ENCODE peak calls at places on chromosome X, in ten cellular contexts. Y, W, C, V, L, I, B, X, N and J are unnamed samples.

GRCh38 chrX:24216827-24217226 is 67.3 kb downstream of the ZFX start:
- DNase-seq in C (no peak), B (no peak), Y (no peak), I (no peak), N (no peak), X (no peak), V (no peak), L (no peak), W (no peak), J (no peak)

GRCh38 chrX:42976729-42977366 is 198.9 kb upstream of the PPP1R2C start:
- DNase-seq in Y (no peak), W (no peak), L (no peak), C (no peak), N (no peak), I (no peak), X (no peak), B (no peak), V (no peak), J (no peak)

GRCh38 chrX:106168107-106168506 is at the start of gene PWWP3B:
- DNase-seq in W (no peak), I (no peak), N (peak; percentile 63), C (no peak), L (peak; percentile 45), B (no peak), X (peak; percentile 53), Y (no peak), V (peak; percentile 21), J (no peak)

GRCh38 chrX:154727418-154728323 is 23.2 kb downstream of the GAB3 start:
- DNase-seq in C (no peak), Y (no peak), V (peak; percentile 33), B (no peak), X (peak; percentile 55), N (peak; percentile 73), W (peak; percentile 68), L (no peak), I (no peak), J (no peak)

GRCh38 chrX:123830309-123830708 is 29.5 kb upstream of the XIAP start:
- DNase-seq in N (peak; percentile 51), C (peak; percentile 87), I (peak; percentile 16), L (no peak), V (no peak), X (no peak), W (no peak), Y (no peak), B (no peak), J (no peak)

GRCh38 chrX:30521440-30522182 is 56.0 kb downstream of the TASL start:
- DNase-seq in I (no peak), X (no peak), B (no peak), C (no peak), N (no peak), L (no peak), W (no peak), V (no peak), Y (no peak), J (no peak)

GRCh38 chrX:79570524-79571240 is 203.5 kb upstream of the ITM2A start:
- DNase-seq in C (no peak), L (no peak), X (peak; percentile 0), B (no peak), Y (no peak), V (no peak), N (no peak), I (no peak), W (no peak), J (no peak)

GRCh38 chrX:7603387-7603786 is 239.6 kb upstream of the VCX start:
- DNase-seq in V (no peak), Y (no peak), C (no peak), X (no peak), W (no peak), B (no peak), L (no peak), N (no peak), I (no peak), J (no peak)

GRCh38 chrX:119181491-119181890 is 53.9 kb upstream of the KIAA1210 start:
- DNase-seq in I (no peak), V (no peak), W (no peak), C (peak; percentile 14), N (peak; percentile 48), X (peak; percentile 22), L (peak; percentile 60), Y (no peak), B (no peak), J (no peak)

GRCh38 chrX:39795591-39795990 is 302.2 kb downstream of the BCOR start:
- DNase-seq in X (no peak), N (no peak), I (no peak), W (no peak), V (no peak), Y (no peak), C (no peak), L (no peak), B (no peak), J (no peak)

GRCh38 chrX:145821291-145821897 is 3.8 kb downstream of the SLITRK2 start:
- DNase-seq in Y (no peak), I (peak; percentile 47), B (no peak), C (no peak), X (no peak), N (no peak), W (no peak), V (no peak), L (no peak), J (no peak)

GRCh38 chrX:102517331-102517730 is 792 bp upstream of the TMSB15A start:
- DNase-seq in N (no peak), C (peak; percentile 40), L (peak; percentile 58), X (peak; percentile 8), B (no peak), V (no peak), Y (no peak), I (no peak), W (no peak), J (peak; percentile 11)

GRCh38 chrX:105475801-105476200 is 255.3 kb upstream of the TEX13A start:
- DNase-seq in W (no peak), N (peak; percentile 53), I (no peak), L (no peak), X (no peak), C (no peak), Y (no peak), B (no peak), V (no peak), J (no peak)

GRCh38 chrX:97267916-97268680 is 384.4 kb downstream of the RPA4 start:
- DNase-seq in L (no peak), B (no peak), W (no peak), N (no peak), Y (no peak), C (no peak), X (no peak), V (no peak), I (no peak), J (no peak)

GRCh38 chrX:23422912-23423311 is 88.3 kb downstream of the PTCHD1 start:
- DNase-seq in W (no peak), C (no peak), L (no peak), X (no peak), N (no peak), V (no peak), Y (no peak), B (no peak), I (no peak), J (no peak)

GRCh38 chrX:35445912-35446311 is 352.2 kb upstream of the MAGEB16 start:
- DNase-seq in Y (no peak), I (no peak), N (no peak), C (no peak), L (no peak), X (no peak), V (no peak), B (no peak), W (no peak), J (no peak)

GRCh38 chrX:67503004-67503403 is 40.8 kb upstream of the AR start:
- DNase-seq in I (no peak), Y (no peak), B (no peak), N (no peak), V (no peak), X (no peak), L (no peak), C (no peak), W (no peak), J (no peak)

GRCh38 chrX:17078031-17078730 is 131.7 kb downstream of the REPS2 start:
- DNase-seq in W (no peak), N (peak; percentile 52), L (no peak), X (peak; percentile 20), V (no peak), B (no peak), C (peak; percentile 17), I (no peak), Y (no peak), J (no peak)

GRCh38 chrX:46382595-46382994 is 162.6 kb downstream of the ZNF674 start:
- DNase-seq in Y (no peak), W (no peak), I (no peak), C (no peak), L (no peak), B (no peak), N (no peak), X (no peak), V (no peak), J (no peak)

GRCh38 chrX:21176927-21177571 is 197.2 kb upstream of the CNKSR2 start:
- DNase-seq in I (no peak), B (no peak), Y (no peak), X (peak; percentile 2), W (peak; percentile 40), L (no peak), C (no peak), N (no peak), V (no peak), J (no peak)